ENCODE peak calls at places on chromosome 12, in four cellular contexts. W is MCF 10A, S is Calu3, D is heart left ventricle. N is an unnamed sample.

GRCh38 chr12:132258543-132258942 is 70.8 kb downstream of the GALNT9 start:
- DNase-seq in W (no peak), S (no peak), D (no peak), N (peak)

GRCh38 chr12:52231305-52232232 is 1.5 kb upstream of the KRT7 start:
- DNase-seq in W (peak), S (peak), D (no peak), N (no peak)

GRCh38 chr12:53483225-53483978 is 15.9 kb downstream of the MAP3K12 start:
- DNase-seq in W (no peak), S (no peak), D (no peak), N (no peak)

GRCh38 chr12:1470051-1470450 is 124.3 kb downstream of the FBXL14 start:
- DNase-seq in W (no peak), S (no peak), D (peak), N (no peak)

GRCh38 chr12:86613306-86613705 is 357.1 kb upstream of the MGAT4C start:
- DNase-seq in W (peak), S (no peak), D (no peak), N (no peak)

GRCh38 chr12:75814856-75815754 is 216.5 kb downstream of the PHLDA1 start:
- DNase-seq in W (peak), S (peak), D (peak), N (peak)

GRCh38 chr12:70271025-70271424 is 27.8 kb downstream of the CNOT2 start:
- DNase-seq in W (no peak), S (peak), D (no peak), N (no peak)

GRCh38 chr12:116544656-116545055 is 14.5 kb upstream of the MAP1LC3B2 start:
- DNase-seq in W (no peak), S (no peak), D (no peak), N (peak)

GRCh38 chr12:51320695-51321320 is 3.2 kb downstream of the BIN2 start:
- DNase-seq in W (no peak), S (no peak), D (no peak), N (no peak)

GRCh38 chr12:24414421-24414820 is 465.0 kb upstream of the SOX5 start:
- DNase-seq in W (no peak), S (no peak), D (no peak), N (no peak)

GRCh38 chr12:12518919-12519318 is 43.7 kb downstream of the DUSP16 start:
- DNase-seq in W (no peak), S (no peak), D (no peak), N (no peak)

GRCh38 chr12:78194448-78194847 is 363.8 kb downstream of the NAV3 start:
- DNase-seq in W (peak), S (no peak), D (no peak), N (no peak)

GRCh38 chr12:98345308-98345876 is 170.0 kb upstream of the TMPO start:
- DNase-seq in W (no peak), S (no peak), D (no peak), N (no peak)

GRCh38 chr12:122356192-122356635 is 66.3 kb downstream of the CLIP1 start:
- DNase-seq in W (peak), S (peak), D (peak), N (no peak)

GRCh38 chr12:133058203-133059125 is 21.2 kb downstream of the ZNF84 start:
- DNase-seq in W (peak), S (no peak), D (no peak), N (no peak)

GRCh38 chr12:84356224-84356623 is 556.4 kb downstream of the SLC6A15 start:
- DNase-seq in W (no peak), S (no peak), D (no peak), N (no peak)

GRCh38 chr12:52867636-52868035 is 18.8 kb upstream of the KRT78 start:
- DNase-seq in W (peak), S (peak), D (peak), N (peak)

GRCh38 chr12:4380332-4380731 is 820 bp upstream of the FGF23 start:
- DNase-seq in W (no peak), S (no peak), D (no peak), N (no peak)

GRCh38 chr12:6644903-6645302 is 2.3 kb downstream of the ACRBP start:
- DNase-seq in W (no peak), S (no peak), D (peak), N (peak)

GRCh38 chr12:109762673-109763191 is 49.1 kb downstream of the FAM222A start:
- DNase-seq in W (no peak), S (no peak), D (no peak), N (no peak)

GRCh38 chr12:93521225-93521854 is 51.1 kb upstream of the SOCS2 start:
- DNase-seq in W (no peak), S (no peak), D (peak), N (peak)

GRCh38 chr12:108982621-108983219 is 38.1 kb downstream of the SVOP start:
- DNase-seq in W (no peak), S (no peak), D (no peak), N (no peak)

GRCh38 chr12:12943589-12944260 is 8.2 kb downstream of the GPRC5D start:
- DNase-seq in W (no peak), S (no peak), D (no peak), N (no peak)

GRCh38 chr12:85804663-85805062 is 31.5 kb downstream of the RASSF9 start:
- DNase-seq in W (peak), S (no peak), D (no peak), N (no peak)

GRCh38 chr12:76685246-76685678 is 78.7 kb upstream of the ZDHHC17 start:
- DNase-seq in W (no peak), S (no peak), D (peak), N (peak)

GRCh38 chr12:51270847-51271518 is 768 bp upstream of the SMAGP start:
- DNase-seq in W (peak), S (peak), D (no peak), N (no peak)

N was measured in right cardiac atrium.